ENCODE peak calls at places on chromosomes 3 and 15, in eight cellular contexts. W is AG09319, N is astrocyte of the spinal cord, I is brain microvascular endothelial cell, V is left lung, A is fibroblast of pulmonary artery, D is right lobe of liver, F is AG04450. C is an unnamed sample.

GRCh38 chr3:182342252-182342651 is 451.1 kb upstream of the ATP11B start:
- DNase-seq in I (no peak), D (no peak), W (no peak), F (no peak), N (no peak), A (no peak), V (no peak), C (no peak)

GRCh38 chr3:186381424-186382216 is 19.6 kb upstream of the DGKG start:
- DNase-seq in W (no peak), N (no peak), I (no peak), F (no peak), A (no peak), D (no peak), V (no peak), C (no peak)

GRCh38 chr3:98608029-98608428 is 14.6 kb upstream of the CPOX start:
- DNase-seq in A (no peak), F (no peak), D (no peak), W (no peak), N (no peak), V (no peak), I (no peak), C (no peak)

GRCh38 chr15:34084086-34084485 is 17.6 kb downstream of the EMC7 start:
- DNase-seq in F (peak), I (no peak), A (peak), V (no peak), N (peak), W (no peak), D (peak), C (no peak)

GRCh38 chr3:11582123-11582968 is 61.4 kb downstream of the VGLL4 start:
- DNase-seq in F (peak), N (peak), D (no peak), I (peak), W (peak), A (peak), V (peak), C (no peak)

GRCh38 chr3:177488740-177489139 is 291.5 kb upstream of the TBL1XR1 start:
- DNase-seq in W (no peak), N (no peak), I (no peak), D (no peak), V (no peak), A (no peak), F (no peak), C (no peak)

GRCh38 chr3:48151058-48151806 is 37.0 kb downstream of the CDC25A start:
- DNase-seq in W (peak), A (peak), I (peak), V (peak), D (peak), N (peak), F (peak), C (no peak)

GRCh38 chr15:41567870-41568269 is 8.9 kb downstream of the TYRO3 start:
- DNase-seq in D (no peak), V (no peak), W (no peak), N (no peak), A (no peak), I (no peak), F (no peak), C (no peak)

GRCh38 chr3:71217640-71218222 is 365.8 kb downstream of the FOXP1 start:
- DNase-seq in W (no peak), D (no peak), N (no peak), F (no peak), V (no peak), I (no peak), A (no peak), C (no peak)

GRCh38 chr3:126751611-126752302 is 47.7 kb downstream of the CHCHD6 start:
- DNase-seq in F (no peak), I (no peak), V (no peak), A (no peak), W (no peak), N (no peak), D (no peak), C (no peak)

GRCh38 chr15:76293361-76293760 is 17.9 kb downstream of the ETFA start:
- DNase-seq in N (no peak), A (no peak), W (no peak), F (no peak), V (no peak), D (no peak), I (no peak), C (no peak)

GRCh38 chr3:149401926-149402310 is 24.5 kb upstream of the TM4SF1 start:
- DNase-seq in V (no peak), N (no peak), F (no peak), W (no peak), A (peak), I (no peak), D (no peak), C (no peak)

DNA sequence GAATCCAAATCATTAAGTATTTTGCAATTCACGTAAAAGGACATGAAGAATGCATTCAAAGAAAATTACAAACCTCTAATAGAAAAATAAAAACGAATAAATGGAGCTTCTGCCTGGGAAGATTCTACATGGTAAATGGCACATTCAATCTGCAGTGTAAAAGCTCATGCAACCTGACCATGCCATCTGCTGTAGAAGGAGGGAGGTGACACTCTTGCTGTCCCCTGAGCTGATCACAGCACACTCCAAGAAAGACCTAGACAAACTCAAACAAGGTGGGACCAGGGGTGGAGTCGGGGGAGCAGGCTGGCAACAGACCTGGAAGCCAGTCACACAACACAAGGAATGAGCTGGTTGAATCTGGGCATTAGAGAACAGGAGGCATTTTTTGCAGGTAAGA is 101.8 kb downstream of the BDH1 start:
- DNase-seq in A (peak), V (no peak), N (no peak), I (no peak), D (no peak), W (no peak), F (no peak), C (no peak)
- TF ChIP-seq CTCF in A (peak), V (no peak), N (peak), I (peak), D (peak), W (peak), F (no peak), C (peak)

GRCh38 chr15:39312984-39313383 is 267.9 kb upstream of the THBS1 start:
- DNase-seq in W (no peak), F (no peak), D (peak), N (no peak), I (no peak), V (peak), A (peak), C (no peak)
- TF ChIP-seq CTCF in W (no peak), F (peak), D (peak), N (peak), I (peak), V (no peak), A (no peak), C (peak)

DNA sequence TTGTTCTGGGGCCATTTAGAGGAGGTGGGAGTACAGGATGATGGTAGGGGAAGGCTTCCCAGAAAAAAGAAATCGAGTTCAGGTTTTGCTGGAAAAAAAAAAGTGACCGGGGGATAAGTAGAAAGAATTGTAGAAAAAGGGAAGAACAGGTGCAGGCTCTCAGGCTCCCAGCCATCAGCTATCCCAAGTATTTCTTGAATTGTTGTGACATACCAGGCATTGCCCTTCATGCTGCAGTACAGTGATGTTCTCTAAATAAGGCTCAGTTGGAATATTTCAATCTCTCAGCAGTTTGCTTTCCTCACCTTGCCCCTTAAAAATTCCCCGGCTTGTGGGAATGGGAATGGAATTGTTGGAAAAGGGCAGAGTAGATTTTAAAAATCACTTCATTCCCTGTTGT is 82.5 kb upstream of the RGMA start:
- DNase-seq in V (no peak), A (no peak), D (no peak), F (no peak), W (no peak), I (no peak), N (no peak), C (no peak)
- TF ChIP-seq CTCF in V (no peak), A (no peak), D (no peak), F (no peak), W (no peak), I (no peak), N (no peak), C (no peak)

DNA sequence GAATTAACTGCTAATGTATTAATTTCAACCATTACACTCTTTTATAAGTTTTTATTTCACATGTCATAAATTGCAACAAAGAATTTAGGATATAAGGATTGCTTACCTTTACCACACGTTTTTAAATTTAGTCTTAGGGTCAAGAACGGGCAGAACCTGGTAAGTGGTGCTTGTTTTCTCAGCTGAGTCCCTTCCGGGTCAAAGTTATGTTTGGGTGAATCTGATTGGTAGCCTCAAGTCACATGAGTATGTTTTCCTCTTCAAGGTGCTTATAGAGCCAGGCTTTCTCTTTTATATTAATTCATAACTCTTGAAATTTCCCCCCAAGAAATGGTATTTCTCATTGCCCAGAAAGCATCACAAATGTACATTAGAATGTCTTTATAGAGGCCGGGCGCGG is 415.8 kb upstream of the ROBO2 start:
- DNase-seq in W (no peak), N (no peak), V (no peak), I (no peak), D (no peak), A (no peak), F (no peak), C (no peak)
- TF ChIP-seq CTCF in W (no peak), N (no peak), V (no peak), I (no peak), D (no peak), A (no peak), F (no peak), C (no peak)

GRCh38 chr3:112446343-112446742 is 52.9 kb downstream of the BTLA start:
- DNase-seq in N (peak), I (no peak), F (no peak), V (no peak), A (peak), D (no peak), W (no peak), C (no peak)
- TF ChIP-seq CTCF in N (no peak), I (no peak), F (no peak), V (no peak), A (no peak), D (no peak), W (no peak), C (no peak)

GRCh38 chr3:138118863-138119766 is 3.7 kb upstream of the DZIP1L start:
- DNase-seq in F (peak), A (peak), V (peak), D (peak), N (peak), W (peak), I (peak), C (no peak)
- TF ChIP-seq CTCF in F (peak), A (peak), V (peak), D (peak), N (peak), W (peak), I (peak), C (peak)

GRCh38 chr15:90643301-90643632 is 73.9 kb upstream of the BLM start:
- DNase-seq in A (no peak), N (no peak), V (no peak), I (no peak), W (no peak), D (no peak), F (no peak), C (no peak)

GRCh38 chr15:90644526-90644925 is 72.6 kb upstream of the BLM start:
- DNase-seq in D (no peak), N (no peak), A (no peak), W (no peak), V (no peak), I (no peak), F (no peak), C (no peak)

GRCh38 chr15:90641581-90642463 is 75.3 kb upstream of the BLM start:
- DNase-seq in N (no peak), W (no peak), D (no peak), A (no peak), I (no peak), V (no peak), F (no peak), C (no peak)

GRCh38 chr15:90640862-90641261 is 76.3 kb upstream of the BLM start:
- DNase-seq in F (no peak), A (no peak), N (no peak), V (no peak), I (no peak), D (no peak), W (no peak), C (no peak)

DNA sequence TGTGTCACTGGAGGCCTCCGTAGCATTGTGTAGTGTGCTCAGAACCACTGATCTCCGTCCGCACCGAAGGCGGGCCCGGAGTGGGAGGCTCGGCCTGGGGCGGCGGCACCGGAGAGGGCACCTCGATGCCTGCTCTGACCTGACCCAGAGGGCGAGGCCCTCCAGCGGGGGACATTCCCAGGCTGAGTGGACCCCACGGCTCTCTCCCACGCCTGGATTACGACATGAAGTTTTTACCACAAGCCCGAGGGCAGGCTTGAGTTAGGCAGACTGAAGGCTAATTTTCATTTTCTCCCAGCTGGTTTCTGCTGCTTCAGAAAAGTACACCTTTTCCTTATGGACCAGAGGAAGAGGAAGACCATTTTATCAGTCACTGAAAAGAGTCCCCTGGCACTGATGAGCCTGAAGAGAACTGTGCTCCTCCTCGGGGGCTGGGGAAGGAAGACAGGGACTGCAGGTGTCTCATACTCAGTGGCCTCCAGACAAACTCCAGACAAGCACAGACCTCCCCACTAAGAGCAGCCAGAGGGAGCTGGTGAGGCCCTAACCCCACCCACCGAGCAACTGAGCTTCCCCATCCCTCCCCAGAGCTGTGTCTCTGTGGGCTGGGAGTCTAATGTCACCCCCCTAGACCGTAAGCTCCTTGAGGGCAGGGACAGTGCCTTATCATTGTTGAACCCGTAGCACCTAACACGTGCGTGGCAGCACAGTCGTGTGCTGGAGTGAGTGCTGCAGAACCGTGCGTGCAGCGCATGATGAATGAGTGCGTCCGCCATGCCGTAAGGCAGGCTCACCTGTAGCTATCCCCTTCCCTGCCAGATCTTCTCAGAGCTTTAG is 74.5 kb upstream of the BLM start:
- DNase-seq in F (no peak), I (no peak), V (no peak), A (no peak), W (no peak), N (no peak), D (no peak), C (no peak)
- TF ChIP-seq CTCF in F (no peak), I (peak), V (no peak), A (peak), W (no peak), N (peak), D (no peak), C (peak)

DNA sequence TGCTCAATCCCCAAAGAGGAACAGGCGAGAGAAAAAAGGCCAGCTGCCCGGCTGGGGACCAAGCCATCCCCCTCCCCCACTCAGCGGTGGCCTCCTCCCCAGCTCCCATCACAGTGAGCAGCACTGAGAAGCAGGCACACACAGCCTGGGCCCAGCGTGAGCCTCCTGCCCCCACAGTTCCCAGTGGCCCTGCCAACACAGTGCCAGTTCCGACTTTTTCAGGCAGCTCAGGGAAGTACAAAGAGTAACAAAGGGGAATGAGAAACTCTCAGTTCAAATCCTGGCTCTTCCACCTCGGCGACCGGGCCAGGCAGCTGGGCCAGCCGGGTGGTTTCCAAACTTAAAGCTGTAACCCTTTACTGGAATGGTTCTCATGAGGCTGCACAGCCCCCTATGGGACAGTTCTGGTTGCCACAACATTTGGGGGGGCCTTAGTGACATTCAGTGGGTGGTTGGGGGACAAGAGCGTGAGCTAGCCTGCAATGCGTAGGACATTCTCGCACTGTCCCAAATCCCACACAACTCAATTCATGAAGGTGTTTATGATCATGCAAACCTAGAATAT is 18.4 kb downstream of the TNK2 start:
- DNase-seq in D (no peak), N (no peak), F (no peak), A (no peak), I (no peak), V (no peak), W (no peak), C (peak)
- TF ChIP-seq CTCF in D (no peak), N (no peak), F (peak), A (no peak), I (peak), V (no peak), W (no peak), C (peak)

GRCh38 chr3:36959821-36960220 is 15.0 kb upstream of the TRANK1 start:
- DNase-seq in V (no peak), A (no peak), I (no peak), D (no peak), F (no peak), W (no peak), N (no peak), C (no peak)

GRCh38 chr3:36954452-36955134 is 9.7 kb upstream of the TRANK1 start:
- DNase-seq in W (no peak), F (no peak), V (no peak), A (no peak), I (no peak), N (no peak), D (no peak), C (no peak)

GRCh38 chr3:36957862-36958686 is 13.2 kb upstream of the TRANK1 start:
- DNase-seq in N (peak), D (no peak), W (no peak), F (peak), V (no peak), I (peak), A (peak), C (no peak)

GRCh38 chr3:36956155-36956554 is 11.3 kb upstream of the TRANK1 start:
- DNase-seq in I (no peak), A (no peak), N (no peak), W (no peak), D (no peak), F (no peak), V (no peak), C (no peak)

GRCh38 chr3:36957072-36957471 is 12.2 kb upstream of the TRANK1 start:
- DNase-seq in W (no peak), A (no peak), N (no peak), F (no peak), V (no peak), D (no peak), I (no peak), C (no peak)
- TF ChIP-seq CTCF in W (no peak), A (no peak), N (no peak), F (no peak), V (no peak), D (no peak), I (peak), C (no peak)